ENCODE peak calls at places on chromosome 18, in five cellular contexts. One of them, this sample, is unnamed.

GRCh38 chr18:54807303-54807702 is 21.0 kb upstream of the RAB27B start:
- DNase-seq in esophagus squamous epithelium: no peak
- DNase-seq in CD8-positive, alpha-beta memory T cell: no peak
- DNase-seq in tibial artery: no peak
- DNase-seq in MM.1S: no peak
- DNase-seq in this sample: no peak

GRCh38 chr18:34929336-34929780 is 111.9 kb upstream of the MAPRE2 start:
- DNase-seq in esophagus squamous epithelium: no peak
- DNase-seq in CD8-positive, alpha-beta memory T cell: no peak
- DNase-seq in tibial artery: no peak
- DNase-seq in MM.1S: no peak
- DNase-seq in this sample: no peak

GRCh38 chr18:6732952-6733351 is 3.4 kb downstream of the ARHGAP28 start:
- DNase-seq in esophagus squamous epithelium: no peak
- DNase-seq in CD8-positive, alpha-beta memory T cell: no peak
- DNase-seq in tibial artery: no peak
- DNase-seq in MM.1S: no peak
- DNase-seq in this sample: no peak

GRCh38 chr18:69469444-69469919 is 68.8 kb downstream of the DOK6 start:
- DNase-seq in esophagus squamous epithelium: no peak
- DNase-seq in CD8-positive, alpha-beta memory T cell: peak; percentile 45
- DNase-seq in tibial artery: no peak
- DNase-seq in MM.1S: no peak
- DNase-seq in this sample: no peak

GRCh38 chr18:14922965-14923565 is 175.1 kb downstream of the ANKRD30B start:
- DNase-seq in esophagus squamous epithelium: no peak
- DNase-seq in CD8-positive, alpha-beta memory T cell: no peak
- DNase-seq in tibial artery: no peak
- DNase-seq in MM.1S: no peak
- DNase-seq in this sample: no peak

GRCh38 chr18:79588636-79589481 is 90.7 kb upstream of the CTDP1 start:
- DNase-seq in esophagus squamous epithelium: no peak
- DNase-seq in CD8-positive, alpha-beta memory T cell: peak; percentile 17
- DNase-seq in tibial artery: peak; percentile 96
- DNase-seq in MM.1S: no peak
- DNase-seq in this sample: peak; percentile 77

GRCh38 chr18:48636436-48636835 is 97.6 kb downstream of the CTIF start:
- DNase-seq in esophagus squamous epithelium: no peak
- DNase-seq in CD8-positive, alpha-beta memory T cell: no peak
- DNase-seq in tibial artery: no peak
- DNase-seq in MM.1S: no peak
- DNase-seq in this sample: no peak

GRCh38 chr18:61582205-61582710 is 249.0 kb downstream of the CDH20 start:
- DNase-seq in esophagus squamous epithelium: no peak
- DNase-seq in CD8-positive, alpha-beta memory T cell: no peak
- DNase-seq in tibial artery: peak; percentile 26
- DNase-seq in MM.1S: no peak
- DNase-seq in this sample: no peak

GRCh38 chr18:6022840-6023239 is 127.5 kb upstream of the TMEM200C start:
- DNase-seq in esophagus squamous epithelium: no peak
- DNase-seq in CD8-positive, alpha-beta memory T cell: no peak
- DNase-seq in tibial artery: no peak
- DNase-seq in MM.1S: no peak
- DNase-seq in this sample: no peak

GRCh38 chr18:58402951-58403702 is 225.8 kb downstream of the ALPK2 start:
- DNase-seq in esophagus squamous epithelium: no peak
- DNase-seq in CD8-positive, alpha-beta memory T cell: no peak
- DNase-seq in tibial artery: no peak
- DNase-seq in MM.1S: no peak
- DNase-seq in this sample: no peak

GRCh38 chr18:11323359-11323819 is 174.0 kb upstream of the PIEZO2 start:
- DNase-seq in esophagus squamous epithelium: no peak
- DNase-seq in CD8-positive, alpha-beta memory T cell: no peak
- DNase-seq in tibial artery: no peak
- DNase-seq in MM.1S: no peak
- DNase-seq in this sample: no peak

GRCh38 chr18:35971661-35972196 is 750 bp upstream of the RMP24 start:
- DNase-seq in esophagus squamous epithelium: no peak
- DNase-seq in CD8-positive, alpha-beta memory T cell: no peak
- DNase-seq in tibial artery: no peak
- DNase-seq in MM.1S: no peak
- DNase-seq in this sample: no peak
- H3K27ac ChIP-seq in esophagus squamous epithelium: peak overlapping the region; percentile 93
- H3K27ac ChIP-seq in CD8-positive, alpha-beta memory T cell: peak overlapping the region; percentile 82
- H3K27ac ChIP-seq in tibial artery: peak overlapping the region; percentile 85
- H3K27ac ChIP-seq in MM.1S: peak overlapping the region; percentile 84
- H3K27ac ChIP-seq in this sample: peak overlapping the region; percentile 96

GRCh38 chr18:3566851-3567250 is 116.9 kb downstream of the TGIF1 start:
- DNase-seq in esophagus squamous epithelium: no peak
- DNase-seq in CD8-positive, alpha-beta memory T cell: no peak
- DNase-seq in tibial artery: no peak
- DNase-seq in MM.1S: no peak
- DNase-seq in this sample: no peak
- H3K27ac ChIP-seq in esophagus squamous epithelium: no peak overlapping the region
- H3K27ac ChIP-seq in CD8-positive, alpha-beta memory T cell: no peak overlapping the region
- H3K27ac ChIP-seq in tibial artery: no peak overlapping the region
- H3K27ac ChIP-seq in MM.1S: no peak overlapping the region
- H3K27ac ChIP-seq in this sample: no peak overlapping the region

GRCh38 chr18:45423664-45424063 is 191.6 kb upstream of the SLC14A2 start:
- DNase-seq in esophagus squamous epithelium: no peak
- DNase-seq in CD8-positive, alpha-beta memory T cell: no peak
- DNase-seq in tibial artery: no peak
- DNase-seq in MM.1S: no peak
- DNase-seq in this sample: no peak
- H3K27ac ChIP-seq in esophagus squamous epithelium: no peak overlapping the region
- H3K27ac ChIP-seq in CD8-positive, alpha-beta memory T cell: no peak overlapping the region
- H3K27ac ChIP-seq in tibial artery: no peak overlapping the region
- H3K27ac ChIP-seq in MM.1S: no peak overlapping the region
- H3K27ac ChIP-seq in this sample: no peak overlapping the region

GRCh38 chr18:25075793-25076192 is 276.2 kb downstream of the ZNF521 start:
- DNase-seq in esophagus squamous epithelium: no peak
- DNase-seq in CD8-positive, alpha-beta memory T cell: no peak
- DNase-seq in tibial artery: no peak
- DNase-seq in MM.1S: no peak
- DNase-seq in this sample: no peak
- H3K27ac ChIP-seq in esophagus squamous epithelium: no peak overlapping the region
- H3K27ac ChIP-seq in CD8-positive, alpha-beta memory T cell: no peak overlapping the region
- H3K27ac ChIP-seq in tibial artery: no peak overlapping the region
- H3K27ac ChIP-seq in MM.1S: no peak overlapping the region
- H3K27ac ChIP-seq in this sample: no peak overlapping the region

GRCh38 chr18:51171625-51172024 is 25.9 kb downstream of the MEX3C start:
- DNase-seq in esophagus squamous epithelium: no peak
- DNase-seq in CD8-positive, alpha-beta memory T cell: no peak
- DNase-seq in tibial artery: no peak
- DNase-seq in MM.1S: no peak
- DNase-seq in this sample: no peak
- H3K27ac ChIP-seq in esophagus squamous epithelium: no peak overlapping the region
- H3K27ac ChIP-seq in CD8-positive, alpha-beta memory T cell: no peak overlapping the region
- H3K27ac ChIP-seq in tibial artery: no peak overlapping the region
- H3K27ac ChIP-seq in MM.1S: peak overlapping the region; percentile 48
- H3K27ac ChIP-seq in this sample: no peak overlapping the region

GRCh38 chr18:46246101-46246500 is 141.9 kb downstream of the HAUS1 start:
- DNase-seq in esophagus squamous epithelium: no peak
- DNase-seq in CD8-positive, alpha-beta memory T cell: no peak
- DNase-seq in tibial artery: no peak
- DNase-seq in MM.1S: no peak
- DNase-seq in this sample: no peak

GRCh38 chr18:46243673-46244072 is 139.5 kb downstream of the HAUS1 start:
- DNase-seq in esophagus squamous epithelium: no peak
- DNase-seq in CD8-positive, alpha-beta memory T cell: no peak
- DNase-seq in tibial artery: no peak
- DNase-seq in MM.1S: no peak
- DNase-seq in this sample: no peak

GRCh38 chr18:46250812-46251173 is 146.6 kb downstream of the HAUS1 start:
- DNase-seq in esophagus squamous epithelium: no peak
- DNase-seq in CD8-positive, alpha-beta memory T cell: no peak
- DNase-seq in tibial artery: no peak
- DNase-seq in MM.1S: no peak
- DNase-seq in this sample: no peak

GRCh38 chr18:46250084-46250811 is 146.1 kb downstream of the HAUS1 start:
- DNase-seq in esophagus squamous epithelium: no peak
- DNase-seq in CD8-positive, alpha-beta memory T cell: peak; percentile 66
- DNase-seq in tibial artery: no peak
- DNase-seq in MM.1S: peak; percentile 96
- DNase-seq in this sample: no peak

DNA sequence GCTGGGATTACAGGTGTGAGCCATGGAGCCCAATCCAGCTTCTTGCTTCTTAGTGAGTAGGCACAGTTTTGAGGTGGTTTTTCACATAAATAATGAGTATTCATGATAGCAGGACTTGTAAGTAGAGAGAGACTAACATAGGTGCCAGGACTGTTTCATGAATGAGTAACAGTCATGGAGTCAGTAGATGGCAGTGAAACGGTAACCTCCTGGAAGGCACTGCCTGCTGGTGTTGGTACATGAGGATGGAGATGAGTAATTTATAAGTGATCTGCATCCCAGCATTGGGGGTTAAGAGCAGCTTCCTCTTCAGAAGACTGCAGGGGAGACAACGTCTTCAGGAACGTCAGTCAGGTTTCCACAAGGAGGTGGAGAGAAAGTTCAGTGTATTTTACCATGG is 143.8 kb downstream of the HAUS1 start:
- DNase-seq in esophagus squamous epithelium: no peak
- DNase-seq in CD8-positive, alpha-beta memory T cell: no peak
- DNase-seq in tibial artery: no peak
- DNase-seq in MM.1S: no peak
- DNase-seq in this sample: no peak
- H3K27ac ChIP-seq in esophagus squamous epithelium: peak overlapping the region; percentile 12
- H3K27ac ChIP-seq in CD8-positive, alpha-beta memory T cell: no peak overlapping the region
- H3K27ac ChIP-seq in tibial artery: no peak overlapping the region
- H3K27ac ChIP-seq in MM.1S: peak overlapping the region; percentile 96
- H3K27ac ChIP-seq in this sample: no peak overlapping the region